ENCODE peak calls at places on chromosomes 13 and 19, in seven cellular contexts. Y, M, P, N, B, V and O are unnamed samples. For H3K4me1, the result is how much of the 10 kb centered on the place peaks cover.

GRCh38 chr13:88071371-88071770 is 400.2 kb downstream of the SLITRK5 start:
- DNase-seq in M (no peak), P (no peak), Y (no peak), V (no peak), B (peak), N (no peak), O (no peak)

GRCh38 chr13:78659450-78660110 is 625 bp upstream of the OBI1 start:
- DNase-seq in M (no peak), V (peak), Y (peak), B (no peak), P (no peak), N (no peak), O (no peak)

GRCh38 chr13:95098916-95099315 is 202.3 kb downstream of the ABCC4 start:
- DNase-seq in P (no peak), M (no peak), N (no peak), Y (no peak), B (no peak), V (no peak), O (no peak)

GRCh38 chr13:47463726-47464125 is 537.3 kb downstream of the SUCLA2 start:
- DNase-seq in B (no peak), P (peak), Y (no peak), V (no peak), M (peak), N (no peak), O (peak)

GRCh38 chr13:53848546-53848945 is 819.9 kb downstream of the OLFM4 start:
- DNase-seq in P (no peak), V (no peak), B (no peak), M (no peak), Y (no peak), N (no peak), O (no peak)

GRCh38 chr13:57557979-57558529 is 73.5 kb upstream of the PCDH17 start:
- DNase-seq in V (no peak), M (peak), N (no peak), P (no peak), Y (peak), B (peak), O (peak)

GRCh38 chr13:40383922-40384321 is 282.5 kb downstream of the FOXO1 start:
- DNase-seq in Y (no peak), V (no peak), N (no peak), M (no peak), B (no peak), P (no peak), O (no peak)

GRCh38 chr19:39765091-39766076 is 13.3 kb upstream of the LEUTX start:
- DNase-seq in M (peak), P (peak), V (peak), B (peak), Y (peak), N (peak), O (peak)

GRCh38 chr19:18593367-18594095 is 4.9 kb downstream of the REX1BD start:
- DNase-seq in M (no peak), V (no peak), P (peak), N (no peak), B (no peak), Y (peak), O (no peak)

GRCh38 chr13:48849515-48849914 is 126.2 kb upstream of the FNDC3A start:
- DNase-seq in Y (no peak), N (no peak), M (no peak), P (no peak), V (no peak), B (no peak), O (no peak)

GRCh38 chr19:39473443-39473960 is 7.1 kb upstream of the TIMM50 start:
- DNase-seq in P (no peak), M (no peak), V (no peak), B (no peak), N (no peak), Y (no peak), O (no peak)

GRCh38 chr13:67410645-67411044 is 180.5 kb upstream of the PCDH9 start:
- DNase-seq in M (no peak), B (no peak), V (no peak), Y (no peak), P (no peak), N (no peak), O (no peak)

GRCh38 chr19:55433292-55433691 is 9.8 kb downstream of the SHISA7 start:
- DNase-seq in P (no peak), M (no peak), Y (no peak), V (no peak), B (no peak), N (no peak), O (no peak)

GRCh38 chr13:76035711-76036110 is 399.6 kb downstream of the LMO7 start:
- DNase-seq in M (no peak), P (no peak), V (no peak), B (no peak), N (no peak), Y (no peak), O (peak)

GRCh38 chr19:42356686-42357085 is 31.3 kb downstream of the MEGF8 start:
- DNase-seq in V (no peak), P (no peak), B (no peak), Y (no peak), N (no peak), M (no peak), O (no peak)

GRCh38 chr13:23960566-23961156 is 63.4 kb upstream of the C1QTNF9B start:
- DNase-seq in N (no peak), P (no peak), B (no peak), Y (peak), M (peak), V (peak), O (peak)

GRCh38 chr13:69324109-69324886 is 783.3 kb upstream of the ATXN8OS start:
- DNase-seq in P (no peak), Y (peak), N (no peak), M (peak), B (no peak), V (no peak), O (peak)

GRCh38 chr19:42081584-42082258 is 5.8 kb downstream of the ZNF574 start:
- DNase-seq in V (no peak), Y (peak), M (peak), N (no peak), P (no peak), B (peak), O (peak)

GRCh38 chr13:28137556-28137955 is 789 bp upstream of the PAN3 start:
- DNase-seq in N (no peak), P (no peak), B (no peak), M (no peak), Y (no peak), V (no peak), O (no peak)

GRCh38 chr13:24161010-24161775 is 673 bp downstream of the SPATA13 start:
- DNase-seq in V (no peak), P (peak), Y (peak), M (peak), N (peak), B (peak), O (peak)

GRCh38 chr19:7706188-7706530 is 4.2 kb upstream of the FCER2 start:
- DNase-seq in P (no peak), M (no peak), B (no peak), N (no peak), Y (no peak), V (no peak), O (no peak)

GRCh38 chr19:2084993-2085720 is 11.0 kb downstream of the MOB3A start:
- DNase-seq in N (peak), B (peak), V (peak), M (no peak), Y (peak), P (no peak), O (no peak)

GRCh38 chr13:20340759-20341161 is 108.6 kb upstream of the GJB6 start:
- DNase-seq in N (no peak), P (no peak), V (peak), B (no peak), M (no peak), Y (no peak), O (peak)

GRCh38 chr13:28548468-28548867 is 53.5 kb upstream of the FLT1 start:
- DNase-seq in V (no peak), M (no peak), B (no peak), N (no peak), P (no peak), Y (no peak), O (no peak)

GRCh38 chr19:6740589-6741348 is 1.3 kb downstream of the TRIP10 start:
- DNase-seq in N (peak), Y (peak), V (peak), M (peak), P (peak), B (no peak), O (peak)

GRCh38 chr19:7500811-7501450 is 12.1 kb upstream of the PEX11G start:
- DNase-seq in M (peak), V (peak), N (peak), Y (no peak), B (no peak), P (peak), O (no peak)

GRCh38 chr19:44948237-44948636 is 2.4 kb downstream of the APOC2 start:
- DNase-seq in M (peak), P (no peak), N (peak), Y (no peak), B (no peak), V (no peak), O (no peak)

GRCh38 chr19:51821921-51822716 is 27.2 kb downstream of the FPR3 start:
- DNase-seq in P (no peak), Y (no peak), V (peak), B (no peak), M (no peak), N (no peak), O (no peak)

GRCh38 chr19:53196777-53197396 is 3.7 kb upstream of the ZNF665 start:
- DNase-seq in M (peak), P (peak), Y (peak), B (no peak), V (peak), N (peak), O (peak)

GRCh38 chr13:28429096-28429495 is 65.8 kb downstream of the FLT1 start:
- DNase-seq in B (no peak), P (no peak), N (no peak), Y (no peak), M (no peak), V (no peak), O (no peak)

GRCh38 chr19:2618611-2619010 is 83.9 kb downstream of the GNG7 start:
- DNase-seq in N (no peak), V (peak), Y (peak), P (no peak), B (peak), M (no peak), O (peak)

GRCh38 chr13:100848304-100848703 is 173.7 kb upstream of the TMTC4 start:
- DNase-seq in M (no peak), N (no peak), V (no peak), P (no peak), Y (no peak), B (no peak), O (no peak)

GRCh38 chr13:99982021-99982740 is 597 bp downstream of the ZIC2 start:
- DNase-seq in M (peak), V (peak), Y (no peak), B (no peak), N (peak), P (no peak), O (peak)

GRCh38 chr19:3434630-3435553 is 45.4 kb downstream of the SMIM24 start:
- DNase-seq in M (peak), N (peak), V (peak), P (peak), B (peak), Y (peak), O (peak)

GRCh38 chr19:55255618-55256423 is 3.0 kb downstream of the PPP6R1 start:
- DNase-seq in N (peak), B (peak), P (no peak), V (peak), Y (peak), M (no peak), O (no peak)

GRCh38 chr19:39342647-39343305 is 555 bp downstream of the SAMD4B start:
- DNase-seq in N (no peak), M (peak), B (no peak), P (no peak), Y (no peak), V (no peak), O (no peak)

GRCh38 chr19:1171755-1172352 is 2.2 kb downstream of the SBNO2 start:
- DNase-seq in M (no peak), B (peak), V (peak), Y (no peak), P (no peak), N (no peak), O (no peak)

GRCh38 chr13:99980201-99981114 is 1.1 kb upstream of the ZIC2 start:
- DNase-seq in N (peak), B (peak), P (peak), Y (peak), V (peak), M (peak), O (peak)

GRCh38 chr13:22061371-22061805 is 390.5 kb downstream of the FGF9 start:
- DNase-seq in N (no peak), B (no peak), M (no peak), P (peak), V (no peak), Y (no peak), O (no peak)

GRCh38 chr13:97851269-97851668 is 102.2 kb upstream of the IPO5 start:
- DNase-seq in M (peak), B (no peak), P (no peak), Y (no peak), N (no peak), V (no peak), O (no peak)
- TF ChIP-seq CTCF in M (no peak), B (no peak), P (no peak), Y (no peak), N (no peak), V (no peak), O (no peak)

DNA sequence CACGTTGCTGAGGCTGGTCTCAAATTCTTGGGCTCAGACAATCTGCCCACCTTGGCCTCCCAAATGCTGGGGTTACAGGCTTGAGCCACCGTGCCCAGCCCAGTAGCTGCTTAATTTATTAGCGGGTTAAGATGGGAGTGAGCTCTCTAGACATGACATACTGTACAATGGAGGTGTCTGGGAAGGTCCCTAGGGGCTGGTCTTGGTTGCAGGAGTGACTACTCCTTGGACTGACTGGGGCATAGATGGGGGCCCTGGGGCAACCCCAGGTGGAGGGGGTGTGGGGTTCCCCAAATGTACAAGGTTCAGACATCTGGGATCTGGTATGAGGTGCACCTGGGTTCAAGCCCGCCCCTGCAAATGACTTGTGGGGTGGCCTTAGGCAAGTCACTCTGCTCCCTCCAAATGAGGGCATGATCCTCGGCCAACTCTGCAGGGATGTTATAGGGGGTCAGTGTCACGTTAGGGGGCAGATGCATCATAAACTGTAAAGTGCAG is 12.8 kb downstream of the CIB3 start:
- DNase-seq in Y (no peak), P (no peak), N (no peak), B (no peak), M (no peak), V (no peak), O (no peak)
- H2AFZ ChIP-seq in Y (no peak), P (no peak), N (no peak), B (no peak), M (no peak), V (no peak), O (no peak)

GRCh38 chr13:32063622-32064233 is 32.2 kb downstream of the FRY start:
- DNase-seq in B (no peak), N (no peak), V (no peak), P (no peak), M (no peak), Y (no peak), O (no peak)

GRCh38 chr13:32060319-32060924 is 28.8 kb downstream of the FRY start:
- DNase-seq in Y (no peak), M (no peak), V (no peak), P (no peak), N (no peak), B (no peak), O (no peak)

GRCh38 chr13:32056316-32056715 is 24.7 kb downstream of the FRY start:
- DNase-seq in M (no peak), V (no peak), P (no peak), Y (no peak), B (no peak), N (no peak), O (no peak)

DNA sequence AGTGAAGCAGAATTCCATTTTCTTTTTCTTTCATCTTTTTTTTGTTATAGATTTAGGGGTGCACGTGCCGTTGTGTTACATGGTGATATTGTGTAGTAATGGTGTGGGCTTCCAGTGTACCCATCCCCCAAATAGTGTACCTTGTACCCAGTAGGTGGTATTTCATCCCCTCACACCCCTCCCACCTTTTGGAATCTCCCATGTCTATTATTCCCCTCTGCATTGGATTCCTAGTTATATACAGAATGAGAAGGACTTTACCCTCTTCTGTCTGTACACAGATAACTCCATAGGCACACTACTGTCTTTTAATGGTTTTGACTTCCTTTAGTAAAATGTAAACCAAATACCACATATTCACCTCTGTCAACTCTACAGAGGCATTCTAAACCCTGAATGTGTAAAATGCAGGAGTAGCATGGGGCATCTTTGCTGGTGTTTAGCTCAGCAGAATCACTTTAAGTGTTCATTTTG is 28.0 kb downstream of the FRY start:
- DNase-seq in V (no peak), Y (no peak), M (peak), N (no peak), B (no peak), P (no peak), O (no peak)
- H3K4me1 ChIP-seq in V (under half), Y (under half), M (under half), N (under half), B (under half), P (under half), O (under half)

GRCh38 chr13:33611016-33611805 is 206.7 kb upstream of the RFC3 start:
- DNase-seq in M (no peak), V (no peak), P (no peak), Y (no peak), N (no peak), B (no peak), O (peak)

GRCh38 chr13:33610471-33611015 is 207.4 kb upstream of the RFC3 start:
- DNase-seq in M (no peak), V (no peak), Y (no peak), B (no peak), P (peak), N (peak), O (no peak)

GRCh38 chr13:33606692-33607091 is 211.3 kb upstream of the RFC3 start:
- DNase-seq in B (no peak), P (peak), N (no peak), Y (no peak), M (peak), V (no peak), O (peak)
- TF ChIP-seq CTCF in B (no peak), P (peak), N (no peak), Y (no peak), M (peak), V (no peak), O (no peak)

GRCh38 chr19:49458567-49458903 is 5.5 kb downstream of the ALDH16A1 start:
- DNase-seq in N (no peak), V (no peak), B (peak), Y (no peak), M (no peak), P (no peak), O (no peak)
- H2AFZ ChIP-seq in N (no peak), V (no peak), B (peak), Y (no peak), M (no peak), P (no peak), O (no peak)

GRCh38 chr19:46977548-46977947 is 42.1 kb upstream of the NPAS1 start:
- DNase-seq in N (no peak), B (no peak), M (no peak), P (no peak), Y (no peak), V (no peak), O (no peak)
- H3K4me1 ChIP-seq in N (under half), B (under half), M (under half), P (under half), Y (under half), V (under half), O (under half)

DNA sequence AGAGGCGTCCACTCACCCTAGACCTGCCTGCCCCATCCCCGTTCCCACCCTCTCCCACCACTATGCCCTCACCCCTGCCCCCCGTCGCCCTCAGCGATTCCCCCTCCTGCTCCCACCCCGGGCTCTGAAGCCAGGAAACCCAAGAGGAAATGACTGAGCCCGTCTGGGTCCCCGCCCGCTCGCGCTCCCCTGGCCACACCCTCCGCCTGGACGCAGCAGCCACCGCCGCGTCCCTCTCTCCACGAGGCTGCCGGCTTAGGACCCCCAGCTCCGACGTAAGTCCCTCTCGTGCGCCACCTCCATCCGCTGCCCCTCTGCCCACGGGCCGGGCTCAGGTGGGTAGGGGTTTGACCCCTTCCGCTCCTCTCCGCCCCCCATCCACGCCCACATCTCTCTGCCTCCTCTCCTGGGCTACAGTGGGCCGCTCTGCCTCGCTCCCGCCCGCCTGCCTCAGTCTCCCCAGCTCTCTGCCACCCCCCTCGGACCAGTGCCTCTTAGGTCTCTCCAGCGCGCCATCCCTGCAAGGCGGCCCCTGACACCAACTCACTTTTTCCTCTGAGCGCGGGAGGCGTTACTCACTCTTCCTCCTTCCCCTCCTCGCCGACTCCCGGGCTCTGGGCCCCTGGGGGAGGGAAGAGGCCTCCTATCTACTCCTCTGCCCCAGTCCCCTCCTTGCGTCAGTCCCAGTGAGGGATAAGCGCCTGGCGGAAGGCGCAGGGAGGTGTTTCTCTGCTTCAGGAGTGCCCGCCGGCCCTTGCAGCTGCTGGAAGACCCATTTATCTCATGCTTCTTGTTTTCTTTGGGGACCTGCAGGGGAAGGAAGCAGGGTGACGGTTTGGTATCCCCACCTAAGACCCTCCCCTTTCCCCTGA is at the start of gene FXYD5:
- DNase-seq in N (peak), B (peak), P (peak), Y (peak), V (peak), M (peak), O (peak)
- TF ChIP-seq CTCF in N (no peak), B (no peak), P (peak), Y (no peak), V (no peak), M (no peak), O (no peak)

GRCh38 chr19:14375582-14376291 is 5.5 kb upstream of the ADGRE5 start:
- DNase-seq in B (no peak), V (no peak), N (no peak), M (no peak), P (no peak), Y (peak), O (no peak)
- H2AFZ ChIP-seq in B (peak), V (no peak), N (peak), M (no peak), P (no peak), Y (peak), O (peak)

GRCh38 chr19:4933528-4933927 is 24.2 kb downstream of the UHRF1 start:
- DNase-seq in N (no peak), V (peak), P (no peak), B (no peak), M (no peak), Y (no peak), O (peak)
- H3K4me1 ChIP-seq in N (under half), V (under half), P (under half), B (under half), M (under half), Y (under half), O (under half)

DNA sequence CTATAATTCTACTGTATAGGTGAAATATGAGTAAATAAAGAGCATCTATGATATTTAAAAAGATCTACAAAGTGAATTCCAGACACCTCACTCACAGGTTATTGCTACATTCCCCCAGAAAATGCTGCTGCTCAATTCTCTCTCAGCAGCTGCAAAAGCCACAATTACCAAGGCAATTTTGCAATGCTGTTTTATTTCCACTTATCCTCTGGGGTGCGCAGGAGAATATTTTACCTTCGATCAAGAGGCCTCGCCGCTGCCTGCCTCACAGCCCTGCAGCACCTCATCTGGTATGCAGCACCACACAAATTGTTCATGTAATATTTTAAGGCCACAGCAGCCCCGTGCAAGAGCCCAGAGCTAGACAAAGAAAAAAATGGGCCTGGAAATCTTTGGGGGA is 333.2 kb downstream of the DNAJC15 start:
- DNase-seq in Y (no peak), B (no peak), M (no peak), N (no peak), V (peak), P (no peak), O (no peak)
- TF ChIP-seq CTCF in Y (no peak), B (no peak), M (no peak), N (no peak), V (no peak), P (no peak), O (no peak)